ENCODE peak calls at places on chromosomes 4 and X, in seven cellular contexts. N is gastrocnemius medialis; W is CD4-positive, CD25-positive, alpha-beta regulatory T cell; R is MM.1S; A is CD4-positive, alpha-beta memory T cell; V is RWPE2; U is psoas muscle. I is an unnamed sample. For H3K9me3, the result is how much of the 10 kb centered on the place peaks cover.

GRCh38 chr4:109947457-109947856 is 34.8 kb downstream of the EGF start:
- DNase-seq in V (no peak), W (no peak), N (no peak), R (no peak), A (no peak), U (no peak), I (no peak)

GRCh38 chr4:10080874-10081606 is 35.6 kb downstream of the WDR1 start:
- DNase-seq in R (no peak), A (no peak), U (peak), W (no peak), N (peak), V (no peak), I (no peak)

GRCh38 chr4:13907255-13907751 is 279.8 kb upstream of the BOD1L1 start:
- DNase-seq in U (no peak), R (peak), W (no peak), N (no peak), A (no peak), V (no peak), I (no peak)

GRCh38 chr4:25865586-25865985 is 2.8 kb upstream of the SEL1L3 start:
- DNase-seq in A (no peak), R (peak), W (no peak), U (no peak), N (no peak), V (peak), I (no peak)

GRCh38 chr4:20512053-20512810 is 188.0 kb upstream of the PACRGL start:
- DNase-seq in R (no peak), W (no peak), U (no peak), V (no peak), A (no peak), N (no peak), I (no peak)

GRCh38 chr4:173013232-173013932 is 155.2 kb upstream of the GALNT7 start:
- DNase-seq in A (no peak), U (no peak), N (no peak), R (peak), W (peak), V (no peak), I (peak)

GRCh38 chr4:111512081-111512774 is 633.0 kb upstream of the FAM241A start:
- DNase-seq in U (no peak), V (no peak), N (no peak), A (no peak), W (no peak), R (no peak), I (peak)

GRCh38 chr4:25993564-25994185 is 79.7 kb downstream of the SMIM20 start:
- DNase-seq in U (peak), R (peak), A (no peak), V (no peak), W (no peak), N (no peak), I (peak)

GRCh38 chr4:110059556-110060191 is 138.7 kb downstream of the ELOVL6 start:
- DNase-seq in V (no peak), A (no peak), U (no peak), W (no peak), N (no peak), R (peak), I (no peak)

GRCh38 chr4:127630152-127630551 is 2.6 kb upstream of the INTU start:
- DNase-seq in W (no peak), V (no peak), U (no peak), A (no peak), N (no peak), R (no peak), I (no peak)

GRCh38 chrX:55521687-55522086 is 32.0 kb upstream of the USP51 start:
- DNase-seq in N (no peak), V (no peak), U (no peak), R (no peak), W (no peak), A (no peak), I (no peak)

GRCh38 chr4:125679989-125680388 is 365.2 kb downstream of the FAT4 start:
- DNase-seq in V (no peak), N (no peak), R (no peak), U (no peak), W (no peak), A (no peak), I (no peak)

GRCh38 chr4:73451404-73451803 is 15.4 kb downstream of the AFP start:
- DNase-seq in A (no peak), W (no peak), V (no peak), U (no peak), R (no peak), N (no peak), I (peak)

GRCh38 chr4:99462875-99463464 is 27.8 kb upstream of the ADH7 start:
- DNase-seq in U (no peak), R (peak), W (peak), N (peak), V (no peak), A (peak), I (peak)

GRCh38 chrX:34918091-34918736 is 24.4 kb upstream of the FAM47B start:
- DNase-seq in R (no peak), N (peak), A (no peak), W (no peak), U (no peak), V (no peak), I (no peak)

GRCh38 chr4:100041646-100042045 is 91.6 kb upstream of the H2AZ1 start:
- DNase-seq in W (no peak), N (no peak), R (no peak), U (no peak), A (no peak), V (no peak), I (no peak)

GRCh38 chr4:89196745-89197144 is 85.4 kb downstream of the TIGD2 start:
- DNase-seq in W (no peak), A (no peak), V (no peak), N (no peak), R (no peak), U (no peak), I (no peak)

GRCh38 chr4:176043838-176044588 is 21.6 kb upstream of the WDR17 start:
- DNase-seq in V (no peak), A (peak), R (no peak), W (no peak), U (no peak), N (no peak), I (no peak)

GRCh38 chr4:40656221-40656863 is 26.7 kb upstream of the RBM47 start:
- DNase-seq in V (no peak), N (no peak), A (no peak), U (no peak), W (no peak), R (peak), I (no peak)

GRCh38 chrX:76454456-76454927 is 27.0 kb downstream of the MAGEE1 start:
- DNase-seq in A (peak), R (peak), W (no peak), U (no peak), N (no peak), V (no peak), I (peak)

GRCh38 chr4:159417006-159417405 is 314.1 kb downstream of the RAPGEF2 start:
- DNase-seq in U (no peak), A (no peak), R (no peak), N (no peak), V (no peak), W (no peak), I (peak)
- H3K9me3 ChIP-seq in U (under half), A (under half), R (under half), N (under half), V (under half), W (under half), I (under half)

DNA sequence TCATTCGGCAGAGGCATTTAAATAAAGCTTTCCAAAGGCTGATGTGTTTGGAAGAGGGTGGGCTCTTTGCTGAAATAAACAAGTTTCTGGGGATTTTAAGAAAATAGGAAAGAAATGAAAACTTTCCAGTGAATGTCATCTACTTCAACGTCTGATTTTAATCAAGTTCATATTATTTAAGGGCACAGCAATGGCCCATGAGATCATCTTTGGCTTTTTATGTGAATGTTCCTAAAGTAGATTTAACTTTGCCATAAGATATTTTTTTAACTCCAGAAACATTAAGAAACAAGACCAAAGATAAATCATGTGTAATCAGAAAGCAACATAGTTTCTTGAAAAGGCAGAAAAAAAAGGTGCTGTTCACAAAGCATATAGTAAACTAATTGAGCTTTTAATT is 69.9 kb upstream of the TTC29 start:
- DNase-seq in A (no peak), V (no peak), U (no peak), W (no peak), N (no peak), R (no peak), I (no peak)
- H3K27ac ChIP-seq in A (no peak), V (no peak), U (no peak), W (no peak), N (no peak), R (no peak), I (no peak)

GRCh38 chr4:2094545-2094944 is 35.4 kb downstream of the NAT8L start:
- DNase-seq in V (no peak), A (peak), W (no peak), R (no peak), U (no peak), N (no peak), I (no peak)

GRCh38 chr4:2095236-2096072 is 36.3 kb downstream of the NAT8L start:
- DNase-seq in U (no peak), N (no peak), W (no peak), V (no peak), R (no peak), A (peak), I (peak)

GRCh38 chr4:2093265-2093664 is 34.1 kb downstream of the NAT8L start:
- DNase-seq in A (peak), W (no peak), U (no peak), V (no peak), R (no peak), N (no peak), I (no peak)

GRCh38 chr4:2092653-2093000 is 33.5 kb downstream of the NAT8L start:
- DNase-seq in N (no peak), U (no peak), W (no peak), A (no peak), V (no peak), R (no peak), I (no peak)

GRCh38 chr4:2096073-2096609 is 37.0 kb downstream of the NAT8L start:
- DNase-seq in N (no peak), A (peak), U (no peak), R (no peak), W (no peak), V (no peak), I (no peak)
- H3K9me3 ChIP-seq in N (under half), A (under half), U (under half), R (under half), W (under half), V (under half), I (under half)

DNA sequence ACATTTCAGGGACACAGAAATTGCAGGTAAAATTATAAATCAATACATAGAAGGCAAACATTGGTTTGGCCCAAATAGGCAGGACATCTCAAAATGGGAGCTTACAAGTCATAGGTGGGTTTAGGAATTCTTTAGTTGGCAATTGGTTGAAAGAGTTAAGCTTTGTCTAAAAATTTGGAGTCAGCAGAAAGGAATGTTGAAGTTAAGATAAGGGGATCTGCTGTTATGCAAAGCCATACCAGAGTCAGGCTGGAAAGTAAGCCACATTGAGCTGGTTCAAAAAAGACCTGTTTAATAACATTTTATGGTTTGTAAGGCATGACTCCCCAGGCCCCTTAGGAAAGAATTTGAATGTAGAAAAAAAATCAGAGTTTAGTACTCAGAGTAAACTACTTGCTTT is 92.6 kb downstream of the IL13RA2 start:
- DNase-seq in A (no peak), V (no peak), U (no peak), R (no peak), W (no peak), N (no peak), I (peak)
- H3K27ac ChIP-seq in A (no peak), V (no peak), U (no peak), R (no peak), W (no peak), N (no peak), I (no peak)

DNA sequence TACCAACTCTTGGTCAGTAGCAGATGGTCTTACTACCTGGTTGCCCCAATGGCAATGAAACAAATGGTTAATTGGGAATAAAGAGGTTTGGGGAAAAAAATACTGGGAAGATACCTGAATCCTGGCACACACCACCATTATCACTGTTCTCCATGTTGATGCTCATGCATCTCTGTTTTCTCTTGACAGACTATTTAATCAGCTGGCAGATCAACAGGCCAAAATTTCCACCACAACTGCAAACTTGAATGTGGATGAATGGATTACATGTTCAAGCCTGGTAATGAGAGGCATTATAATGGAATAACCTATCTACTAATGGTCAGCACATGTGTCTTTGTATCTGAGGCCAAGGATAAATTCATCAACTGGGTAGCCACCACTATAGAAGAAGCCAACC is 45.7 kb downstream of the ZNF721 start:
- DNase-seq in W (no peak), U (no peak), V (no peak), N (no peak), A (no peak), R (no peak), I (no peak)
- H3K9me3 ChIP-seq in W (half or more), U (half or more), V (under half), N (half or more), A (half or more), R (under half), I (half or more)

DNA sequence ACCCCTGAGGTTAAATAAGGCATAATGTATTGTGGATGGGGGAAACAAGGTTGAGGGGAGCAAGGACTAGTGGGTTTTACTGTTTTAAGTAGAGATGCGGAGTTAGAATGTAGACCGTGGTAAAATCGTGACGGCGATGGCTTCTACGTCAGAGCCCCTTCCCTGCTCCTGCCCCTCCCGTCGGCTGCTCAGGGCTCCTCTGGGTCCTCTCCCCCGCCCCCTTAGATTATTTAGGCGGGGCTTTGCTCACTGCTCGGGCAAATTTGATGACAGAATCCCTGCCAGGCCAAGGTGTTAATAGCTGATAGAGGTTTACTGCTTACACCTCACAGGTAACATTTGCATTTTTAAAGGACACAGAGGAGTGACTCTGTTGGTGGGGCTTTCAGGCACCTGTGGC is 2.3 kb downstream of the FRMPD3 start:
- DNase-seq in W (no peak), V (no peak), U (no peak), A (no peak), N (no peak), R (no peak), I (no peak)
- H3K27ac ChIP-seq in W (no peak), V (no peak), U (no peak), A (no peak), N (no peak), R (no peak), I (no peak)

GRCh38 chrX:63918611-63919010 is 133.6 kb upstream of the ARHGEF9 start:
- DNase-seq in V (no peak), U (no peak), A (no peak), W (no peak), N (no peak), R (no peak), I (peak)
- H3K9me3 ChIP-seq in V (under half), U (under half), A (under half), W (under half), N (under half), R (under half), I (under half)

I was measured in SJCRH30.